ENCODE peak calls at places on chromosome 10, in four cellular contexts. K, C, Y and N are unnamed samples.

GRCh38 chr10:123009105-123009805 is 449 bp downstream of the ACADSB start:
- DNase-seq in Y (peak), C (peak), K (peak), N (no peak)

GRCh38 chr10:122054046-122055025 is 65.4 kb downstream of the TACC2 start:
- DNase-seq in C (peak), Y (peak), K (peak), N (no peak)

GRCh38 chr10:73253226-73253557 is 748 bp upstream of the MRPS16 start:
- DNase-seq in K (no peak), Y (no peak), C (peak), N (no peak)

GRCh38 chr10:42866115-42866995 is 83.8 kb downstream of the BMS1 start:
- DNase-seq in K (peak), C (peak), Y (peak), N (peak)

GRCh38 chr10:89683911-89684310 is 17.5 kb upstream of the KIF20B start:
- DNase-seq in C (no peak), K (no peak), Y (no peak), N (no peak)

GRCh38 chr10:59358576-59358975 is 3.8 kb downstream of the FAM13C start:
- DNase-seq in Y (no peak), K (no peak), C (no peak), N (no peak)

GRCh38 chr10:91551856-91552255 is 81.0 kb downstream of the PPP1R3C start:
- DNase-seq in C (peak), K (peak), Y (peak), N (no peak)

GRCh38 chr10:132593900-132594876 is 56.6 kb downstream of the INPP5A start:
- DNase-seq in Y (no peak), C (no peak), K (no peak), N (no peak)

GRCh38 chr10:17663450-17663849 is 19.5 kb downstream of the STAM start:
- DNase-seq in Y (no peak), C (no peak), K (no peak), N (no peak)

GRCh38 chr10:48934672-48935071 is 5.0 kb downstream of the LRRC18 start:
- DNase-seq in Y (no peak), C (no peak), K (no peak), N (no peak)

GRCh38 chr10:86285136-86285790 is 81.3 kb downstream of the GRID1 start:
- DNase-seq in K (no peak), Y (no peak), C (no peak), N (no peak)

GRCh38 chr10:69337312-69338132 is 59.2 kb downstream of the HK1 start:
- DNase-seq in C (peak), K (peak), Y (no peak), N (no peak)

GRCh38 chr10:27611209-27611608 is 107.1 kb downstream of the RAB18 start:
- DNase-seq in C (no peak), K (no peak), Y (no peak), N (peak)

GRCh38 chr10:89078729-89079672 is 88.4 kb downstream of the FAS start:
- DNase-seq in Y (no peak), C (no peak), K (no peak), N (peak)

GRCh38 chr10:12208460-12208859 is 12.5 kb downstream of the CDC123 start:
- DNase-seq in K (no peak), Y (no peak), C (no peak), N (no peak)

GRCh38 chr10:126839094-126839761 is 66.0 kb upstream of the DOCK1 start:
- DNase-seq in C (peak), K (no peak), Y (no peak), N (no peak)

GRCh38 chr10:30542001-30542861 is 87.3 kb downstream of the LYZL2 start:
- DNase-seq in K (no peak), Y (peak), C (no peak), N (no peak)

GRCh38 chr10:6009159-6009558 is 31.8 kb upstream of the IL15RA start:
- DNase-seq in Y (no peak), K (no peak), C (no peak), N (no peak)

GRCh38 chr10:58675321-58675720 is 162.6 kb downstream of the BICC1 start:
- DNase-seq in Y (no peak), C (no peak), K (no peak), N (no peak)

GRCh38 chr10:33801705-33802104 is 467.2 kb upstream of the NRP1 start:
- DNase-seq in K (no peak), Y (no peak), C (peak), N (no peak)
- TF ChIP-seq CTCF in K (no peak), Y (no peak), C (no peak), N (no peak)

GRCh38 chr10:74307061-74307651 is 156.1 kb downstream of the ADK start:
- DNase-seq in C (no peak), Y (no peak), K (no peak), N (no peak)
- H3K4me3 ChIP-seq in C (no peak), Y (no peak), K (no peak), N (no peak)

GRCh38 chr10:29461042-29461441 is 172.2 kb downstream of the LYZL1 start:
- DNase-seq in C (no peak), Y (no peak), K (no peak), N (no peak)

GRCh38 chr10:29470843-29471482 is 163.8 kb downstream of the SVIL start:
- DNase-seq in Y (no peak), C (no peak), K (no peak), N (no peak)

GRCh38 chr10:29470355-29470705 is 164.4 kb downstream of the SVIL start:
- DNase-seq in K (peak), Y (peak), C (peak), N (no peak)

GRCh38 chr10:29469481-29470354 is 165.1 kb downstream of the SVIL start:
- DNase-seq in K (no peak), Y (no peak), C (no peak), N (no peak)

GRCh38 chr10:29465384-29465783 is 169.4 kb downstream of the SVIL start:
- DNase-seq in Y (peak), K (no peak), C (peak), N (no peak)
- TF ChIP-seq CTCF in Y (no peak), K (peak), C (peak), N (peak)

DNA sequence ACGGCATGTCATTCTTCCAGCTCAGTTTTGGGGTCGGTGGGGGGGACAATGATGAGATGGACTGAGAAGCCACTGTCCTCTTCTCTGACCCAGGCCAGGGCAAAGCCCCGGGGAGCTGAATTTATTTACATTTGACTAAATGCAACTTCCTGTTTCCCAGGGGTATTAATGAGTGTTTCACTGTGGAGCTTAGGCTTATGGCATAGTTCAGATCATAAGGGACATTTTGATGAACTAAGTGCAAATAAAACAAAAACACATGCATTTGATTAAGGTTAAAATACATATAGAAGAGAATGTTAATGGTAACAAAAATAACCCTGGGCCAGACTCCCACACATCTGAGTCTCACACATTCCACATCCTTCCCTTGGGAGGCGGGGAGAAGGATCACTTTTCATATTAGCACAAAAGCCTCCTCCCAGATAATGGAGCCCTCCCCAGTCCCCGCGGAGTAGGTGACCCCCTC is 320.6 kb downstream of the FRMD4A start:
- DNase-seq in C (no peak), K (no peak), Y (no peak), N (peak)
- H3K4me3 ChIP-seq in C (no peak), K (peak), Y (peak), N (peak)

GRCh38 chr10:71705582-71705981 is 14.0 kb downstream of the C10orf105 start:
- DNase-seq in K (no peak), C (no peak), Y (no peak), N (no peak)
- TF ChIP-seq CTCF in K (no peak), C (no peak), Y (no peak), N (no peak)

GRCh38 chr10:63673246-63673645 is 152.0 kb downstream of the REEP3 start:
- DNase-seq in C (no peak), K (no peak), Y (no peak), N (no peak)

GRCh38 chr10:63673846-63674245 is 152.6 kb downstream of the REEP3 start:
- DNase-seq in K (no peak), C (no peak), Y (no peak), N (no peak)

GRCh38 chr10:63670291-63670898 is 149.2 kb downstream of the REEP3 start:
- DNase-seq in C (no peak), K (no peak), Y (peak), N (no peak)

GRCh38 chr10:63672491-63672890 is 151.3 kb downstream of the REEP3 start:
- DNase-seq in Y (no peak), C (no peak), K (no peak), N (no peak)

DNA sequence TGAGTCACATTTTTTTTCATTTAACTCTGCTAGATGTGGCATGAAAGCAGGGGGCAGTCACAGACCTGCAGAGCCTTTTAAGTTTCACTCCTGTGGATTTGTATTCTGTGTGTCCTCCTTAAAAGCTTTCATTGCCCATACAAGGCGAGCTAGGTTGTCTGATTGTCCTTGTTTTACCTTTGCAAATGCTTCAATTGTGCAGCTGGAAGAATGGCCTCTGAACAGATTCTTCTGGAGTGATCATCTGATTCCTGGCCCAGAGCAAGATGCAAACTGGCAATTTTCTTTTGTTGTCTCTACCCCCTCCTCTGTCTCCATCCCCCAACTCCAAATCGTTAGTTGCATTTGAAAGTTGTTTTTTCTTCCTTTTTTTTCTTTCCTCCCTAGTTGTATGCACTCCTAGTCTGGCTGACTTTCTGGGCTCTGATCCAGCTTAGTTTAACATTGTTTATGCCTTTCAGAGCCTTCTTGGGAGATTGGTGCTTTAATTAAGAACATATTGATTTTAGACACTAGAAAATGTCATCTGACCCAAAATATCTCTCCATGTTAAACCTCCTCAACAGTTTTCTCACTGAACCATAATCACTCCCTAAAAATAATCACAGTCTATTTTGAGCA is 150.2 kb downstream of the REEP3 start:
- DNase-seq in C (no peak), Y (no peak), K (no peak), N (peak)
- H3K4me3 ChIP-seq in C (no peak), Y (no peak), K (no peak), N (no peak)